ENCODE peak calls at places on chromosomes 6 and 20, in eight cellular contexts. One of them, this sample, is unnamed.

GRCh38 chr6:110542311-110543024 is 66.1 kb upstream of the SLC22A16 start:
- DNase-seq in adrenal gland: no peak
- DNase-seq in ovary: no peak
- DNase-seq in transverse colon: no peak
- DNase-seq in IMR-90: no peak
- DNase-seq in breast epithelium: no peak
- DNase-seq in prostate gland: no peak
- DNase-seq in stomach: no peak
- DNase-seq in this sample: no peak

GRCh38 chr20:37389844-37390275 is 43.9 kb downstream of the SRC start:
- DNase-seq in prostate gland: no peak
- DNase-seq in breast epithelium: no peak
- DNase-seq in transverse colon: no peak
- DNase-seq in adrenal gland: no peak
- DNase-seq in stomach: no peak
- DNase-seq in ovary: peak
- DNase-seq in IMR-90: no peak
- DNase-seq in this sample: no peak

GRCh38 chr20:37736132-37736531 is 42.3 kb downstream of the CTNNBL1 start:
- DNase-seq in prostate gland: no peak
- DNase-seq in adrenal gland: no peak
- DNase-seq in breast epithelium: no peak
- DNase-seq in transverse colon: no peak
- DNase-seq in ovary: no peak
- DNase-seq in IMR-90: no peak
- DNase-seq in stomach: no peak
- DNase-seq in this sample: no peak

GRCh38 chr6:65631711-65632110 is 75.3 kb downstream of the EYS start:
- DNase-seq in breast epithelium: no peak
- DNase-seq in stomach: no peak
- DNase-seq in transverse colon: no peak
- DNase-seq in IMR-90: no peak
- DNase-seq in ovary: no peak
- DNase-seq in prostate gland: no peak
- DNase-seq in adrenal gland: no peak
- DNase-seq in this sample: no peak

GRCh38 chr20:20369353-20370086 is 1.6 kb downstream of the INSM1 start:
- DNase-seq in prostate gland: no peak
- DNase-seq in transverse colon: peak
- DNase-seq in stomach: peak
- DNase-seq in ovary: no peak
- DNase-seq in IMR-90: no peak
- DNase-seq in adrenal gland: peak
- DNase-seq in breast epithelium: no peak
- DNase-seq in this sample: no peak

GRCh38 chr20:45341939-45342862 is 6.0 kb downstream of the SDC4 start:
- DNase-seq in ovary: peak
- DNase-seq in transverse colon: peak
- DNase-seq in breast epithelium: peak
- DNase-seq in adrenal gland: peak
- DNase-seq in IMR-90: peak
- DNase-seq in prostate gland: peak
- DNase-seq in stomach: peak
- DNase-seq in this sample: no peak

GRCh38 chr20:50879649-50880550 is 51.3 kb downstream of the ADNP start:
- DNase-seq in prostate gland: no peak
- DNase-seq in adrenal gland: no peak
- DNase-seq in ovary: no peak
- DNase-seq in breast epithelium: no peak
- DNase-seq in IMR-90: no peak
- DNase-seq in stomach: no peak
- DNase-seq in transverse colon: no peak
- DNase-seq in this sample: no peak

GRCh38 chr6:47780510-47781356 is 1.1 kb upstream of the OPN5 start:
- DNase-seq in prostate gland: peak
- DNase-seq in breast epithelium: no peak
- DNase-seq in adrenal gland: peak
- DNase-seq in transverse colon: peak
- DNase-seq in IMR-90: peak
- DNase-seq in stomach: peak
- DNase-seq in ovary: no peak
- DNase-seq in this sample: peak

GRCh38 chr6:134863763-134864510 is 86.0 kb downstream of the ALDH8A1 start:
- DNase-seq in transverse colon: no peak
- DNase-seq in adrenal gland: no peak
- DNase-seq in stomach: no peak
- DNase-seq in prostate gland: no peak
- DNase-seq in breast epithelium: no peak
- DNase-seq in IMR-90: no peak
- DNase-seq in ovary: no peak
- DNase-seq in this sample: no peak

GRCh38 chr6:130473886-130474285 is 108.1 kb downstream of the TMEM200A start:
- DNase-seq in transverse colon: no peak
- DNase-seq in adrenal gland: no peak
- DNase-seq in ovary: no peak
- DNase-seq in breast epithelium: no peak
- DNase-seq in prostate gland: no peak
- DNase-seq in stomach: no peak
- DNase-seq in IMR-90: peak
- DNase-seq in this sample: peak

GRCh38 chr6:109118337-109118736 is 23.0 kb downstream of the CEP57L1 start:
- DNase-seq in stomach: no peak
- DNase-seq in prostate gland: no peak
- DNase-seq in adrenal gland: no peak
- DNase-seq in IMR-90: no peak
- DNase-seq in breast epithelium: no peak
- DNase-seq in ovary: no peak
- DNase-seq in transverse colon: no peak
- DNase-seq in this sample: no peak

GRCh38 chr6:17948725-17949124 is 38.7 kb downstream of the KIF13A start:
- DNase-seq in prostate gland: no peak
- DNase-seq in adrenal gland: no peak
- DNase-seq in ovary: no peak
- DNase-seq in IMR-90: no peak
- DNase-seq in stomach: no peak
- DNase-seq in transverse colon: no peak
- DNase-seq in breast epithelium: no peak
- DNase-seq in this sample: no peak

GRCh38 chr20:18985551-18985950 is 172.0 kb downstream of the SCP2D1 start:
- DNase-seq in breast epithelium: no peak
- DNase-seq in adrenal gland: no peak
- DNase-seq in prostate gland: no peak
- DNase-seq in ovary: no peak
- DNase-seq in IMR-90: no peak
- DNase-seq in stomach: no peak
- DNase-seq in transverse colon: no peak
- DNase-seq in this sample: no peak

GRCh38 chr20:10987651-10988383 is 314.0 kb upstream of the JAG1 start:
- DNase-seq in breast epithelium: no peak
- DNase-seq in adrenal gland: no peak
- DNase-seq in ovary: no peak
- DNase-seq in IMR-90: peak
- DNase-seq in prostate gland: no peak
- DNase-seq in stomach: no peak
- DNase-seq in transverse colon: no peak
- DNase-seq in this sample: no peak

GRCh38 chr20:58788896-58789295 is 61.8 kb downstream of the GNAS-AS1 start:
- DNase-seq in stomach: no peak
- DNase-seq in IMR-90: no peak
- DNase-seq in adrenal gland: no peak
- DNase-seq in breast epithelium: no peak
- DNase-seq in ovary: no peak
- DNase-seq in transverse colon: no peak
- DNase-seq in prostate gland: no peak
- DNase-seq in this sample: no peak

GRCh38 chr20:33021879-33022732 is 9.3 kb upstream of the BPIFB6 start:
- DNase-seq in adrenal gland: no peak
- DNase-seq in prostate gland: no peak
- DNase-seq in transverse colon: no peak
- DNase-seq in ovary: no peak
- DNase-seq in IMR-90: no peak
- DNase-seq in stomach: no peak
- DNase-seq in breast epithelium: no peak
- DNase-seq in this sample: no peak

GRCh38 chr20:33023439-33024262 is 7.8 kb upstream of the BPIFB6 start:
- DNase-seq in ovary: no peak
- DNase-seq in adrenal gland: no peak
- DNase-seq in IMR-90: no peak
- DNase-seq in prostate gland: no peak
- DNase-seq in stomach: no peak
- DNase-seq in breast epithelium: no peak
- DNase-seq in transverse colon: no peak
- DNase-seq in this sample: no peak

GRCh38 chr20:33024263-33024601 is 7.2 kb upstream of the BPIFB6 start:
- DNase-seq in prostate gland: no peak
- DNase-seq in breast epithelium: no peak
- DNase-seq in adrenal gland: no peak
- DNase-seq in IMR-90: no peak
- DNase-seq in stomach: no peak
- DNase-seq in transverse colon: no peak
- DNase-seq in ovary: no peak
- DNase-seq in this sample: no peak

GRCh38 chr20:33024609-33025317 is 6.7 kb upstream of the BPIFB6 start:
- DNase-seq in stomach: no peak
- DNase-seq in IMR-90: no peak
- DNase-seq in prostate gland: no peak
- DNase-seq in breast epithelium: no peak
- DNase-seq in transverse colon: no peak
- DNase-seq in adrenal gland: no peak
- DNase-seq in ovary: no peak
- DNase-seq in this sample: no peak

GRCh38 chr20:33022733-33023438 is 8.6 kb upstream of the BPIFB6 start:
- DNase-seq in prostate gland: no peak
- DNase-seq in stomach: no peak
- DNase-seq in adrenal gland: no peak
- DNase-seq in transverse colon: no peak
- DNase-seq in IMR-90: no peak
- DNase-seq in ovary: no peak
- DNase-seq in breast epithelium: no peak
- DNase-seq in this sample: no peak
- TF ChIP-seq POLR2A in prostate gland: no peak
- TF ChIP-seq POLR2A in stomach: no peak
- TF ChIP-seq POLR2A in adrenal gland: no peak
- TF ChIP-seq POLR2A in transverse colon: no peak
- TF ChIP-seq POLR2A in IMR-90: no peak
- TF ChIP-seq POLR2A in ovary: no peak
- TF ChIP-seq POLR2A in breast epithelium: no peak
- TF ChIP-seq POLR2A in this sample: no peak

GRCh38 chr6:27892596-27893058 is 19.6 kb downstream of the OR2B2 start:
- DNase-seq in transverse colon: no peak
- DNase-seq in stomach: no peak
- DNase-seq in adrenal gland: no peak
- DNase-seq in ovary: no peak
- DNase-seq in breast epithelium: no peak
- DNase-seq in prostate gland: no peak
- DNase-seq in IMR-90: peak
- DNase-seq in this sample: no peak
- TF ChIP-seq POLR2A in transverse colon: no peak
- TF ChIP-seq POLR2A in stomach: no peak
- TF ChIP-seq POLR2A in adrenal gland: no peak
- TF ChIP-seq POLR2A in ovary: no peak
- TF ChIP-seq POLR2A in breast epithelium: no peak
- TF ChIP-seq POLR2A in prostate gland: no peak
- TF ChIP-seq POLR2A in IMR-90: no peak
- TF ChIP-seq POLR2A in this sample: no peak

DNA sequence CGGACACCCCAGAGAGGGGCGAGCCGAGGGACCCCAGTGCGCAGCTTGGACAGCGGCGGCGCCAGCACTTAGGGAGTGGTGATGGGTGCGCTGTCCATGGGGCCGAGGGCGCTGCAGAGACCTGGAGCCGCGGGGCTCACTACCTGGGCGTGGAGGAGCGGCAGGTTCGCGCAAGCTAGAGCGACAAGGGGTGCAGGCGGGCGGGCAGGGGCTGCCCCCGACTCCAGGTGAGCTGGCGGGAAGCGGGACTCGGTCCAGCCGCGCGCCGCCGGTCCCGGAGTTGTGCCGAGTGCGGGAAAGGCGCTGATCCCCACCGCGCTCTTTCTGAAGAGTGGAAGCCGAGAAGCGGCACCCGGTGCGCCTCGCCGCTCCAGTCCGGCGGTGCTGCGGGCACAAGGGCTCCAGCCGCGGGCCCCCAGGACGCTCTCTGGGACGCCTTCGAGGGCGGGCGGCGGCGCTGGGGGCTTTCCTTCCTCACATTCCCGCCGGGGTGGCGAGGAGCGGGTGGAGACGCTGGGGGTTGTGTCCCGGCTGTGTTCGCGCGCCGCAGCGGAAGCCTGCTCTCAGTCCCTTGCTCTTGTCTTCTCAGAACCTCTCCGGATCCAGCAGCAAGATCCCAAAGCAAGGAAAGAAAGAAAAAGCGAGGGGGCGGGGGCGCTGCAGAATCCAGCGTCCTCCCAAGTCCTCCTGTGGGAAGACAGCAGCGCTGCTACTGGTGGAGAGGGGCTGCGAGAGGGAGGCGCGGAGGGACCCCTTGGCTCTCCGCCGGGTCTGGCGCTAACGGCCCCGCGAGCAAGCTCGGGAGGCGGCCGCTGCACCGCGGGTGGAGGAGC is at the start of gene B3GAT2:
- DNase-seq in IMR-90: peak
- DNase-seq in breast epithelium: no peak
- DNase-seq in prostate gland: peak
- DNase-seq in stomach: no peak
- DNase-seq in adrenal gland: no peak
- DNase-seq in ovary: peak
- DNase-seq in transverse colon: no peak
- DNase-seq in this sample: no peak
- TF ChIP-seq POLR2A in IMR-90: no peak
- TF ChIP-seq POLR2A in breast epithelium: no peak
- TF ChIP-seq POLR2A in prostate gland: no peak
- TF ChIP-seq POLR2A in stomach: no peak
- TF ChIP-seq POLR2A in adrenal gland: no peak
- TF ChIP-seq POLR2A in ovary: no peak
- TF ChIP-seq POLR2A in transverse colon: no peak
- TF ChIP-seq POLR2A in this sample: no peak

DNA sequence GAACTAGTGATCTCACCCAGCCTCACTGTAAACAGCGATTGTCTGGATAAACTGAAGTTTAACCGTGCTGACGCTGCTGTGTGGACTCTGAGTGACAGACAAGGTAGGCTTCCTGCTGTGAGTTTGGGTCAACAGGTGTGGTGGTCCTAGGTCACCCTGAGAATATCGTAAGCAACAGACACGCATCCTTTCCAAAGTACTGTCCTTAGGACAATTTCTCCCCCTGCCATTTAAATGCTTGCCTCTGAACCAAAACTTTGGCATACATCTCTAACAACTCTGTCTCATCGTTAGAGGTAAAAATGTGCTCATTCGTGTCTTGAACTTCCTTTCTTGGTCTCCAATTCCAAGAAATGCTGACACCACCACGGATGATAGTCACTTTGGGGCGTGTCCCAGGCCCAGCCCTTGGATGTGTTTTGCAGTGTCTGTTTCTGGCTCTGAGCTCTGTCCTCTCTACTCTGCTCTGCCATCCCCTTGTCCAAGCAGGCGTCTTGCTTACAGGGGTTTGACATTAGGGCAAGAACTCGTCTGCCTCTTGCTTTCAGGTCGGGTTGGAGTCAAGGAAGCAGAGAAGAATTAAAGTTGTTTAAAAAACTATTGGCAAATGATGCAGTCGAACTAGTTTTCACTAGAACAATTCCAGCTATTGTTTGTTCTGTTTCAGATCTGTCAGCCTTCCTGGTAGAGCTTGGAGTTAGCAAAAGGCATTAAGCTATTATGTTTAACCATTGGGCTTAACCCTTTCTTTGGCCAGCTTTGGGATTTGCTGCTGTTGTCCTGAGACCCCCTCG is 95.6 kb downstream of the EYA2 start:
- DNase-seq in prostate gland: peak
- DNase-seq in adrenal gland: no peak
- DNase-seq in stomach: no peak
- DNase-seq in IMR-90: no peak
- DNase-seq in breast epithelium: no peak
- DNase-seq in transverse colon: peak
- DNase-seq in ovary: no peak
- DNase-seq in this sample: no peak
- TF ChIP-seq POLR2A in prostate gland: no peak
- TF ChIP-seq POLR2A in adrenal gland: no peak
- TF ChIP-seq POLR2A in stomach: no peak
- TF ChIP-seq POLR2A in IMR-90: no peak
- TF ChIP-seq POLR2A in breast epithelium: no peak
- TF ChIP-seq POLR2A in transverse colon: no peak
- TF ChIP-seq POLR2A in ovary: no peak
- TF ChIP-seq POLR2A in this sample: no peak